ENCODE peak calls at places on chromosomes 1 and 21, in ten cellular contexts. Z is stomach, J is suprapubic skin, V is AG10803, D is endothelial cell, M is AG09319, A is mesothelial cell of epicardium, I is B cell, O is H9, G is fibroblast of lung. S is an unnamed sample.

GRCh38 chr1:85174492-85174891 is 26.3 kb downstream of the SYDE2 start:
- DNase-seq in Z (no peak), J (no peak), V (no peak), D (no peak), M (no peak), A (no peak), I (no peak), O (no peak), G (no peak), S (no peak)

GRCh38 chr1:202940561-202940960 is 13.5 kb upstream of the KLHL12 start:
- DNase-seq in Z (no peak), J (no peak), V (no peak), D (no peak), M (no peak), A (no peak), I (no peak), O (no peak), G (no peak), S (no peak)

GRCh38 chr1:180842052-180842451 is 70.6 kb upstream of the KIAA1614 start:
- DNase-seq in Z (no peak), J (no peak), V (peak), D (no peak), M (no peak), A (no peak), I (no peak), O (no peak), G (peak), S (no peak)

GRCh38 chr1:206502813-206503212 is 4.5 kb upstream of the RASSF5 start:
- DNase-seq in Z (no peak), J (no peak), V (peak), D (no peak), M (no peak), A (no peak), I (no peak), O (no peak), G (no peak), S (no peak)

GRCh38 chr1:57307382-57307781 is 116.5 kb downstream of the DAB1 start:
- DNase-seq in Z (no peak), J (no peak), V (no peak), D (no peak), M (no peak), A (no peak), I (peak), O (peak), G (no peak), S (peak)

GRCh38 chr1:17624540-17625256 is 85.2 kb downstream of the ARHGEF10L start:
- DNase-seq in Z (peak), J (no peak), V (peak), D (no peak), M (no peak), A (no peak), I (no peak), O (no peak), G (peak), S (no peak)

GRCh38 chr1:108066808-108067207 is 101.8 kb upstream of the VAV3 start:
- DNase-seq in Z (no peak), J (no peak), V (no peak), D (no peak), M (no peak), A (no peak), I (no peak), O (no peak), G (no peak), S (no peak)

GRCh38 chr1:228986093-228986904 is 251.0 kb downstream of the RHOU start:
- DNase-seq in Z (peak), J (peak), V (no peak), D (no peak), M (no peak), A (no peak), I (no peak), O (no peak), G (peak), S (no peak)

GRCh38 chr1:224635356-224635755 is 19.2 kb downstream of the CNIH3 start:
- DNase-seq in Z (no peak), J (no peak), V (peak), D (no peak), M (peak), A (no peak), I (no peak), O (no peak), G (peak), S (no peak)

GRCh38 chr1:22760453-22760852 is 49.8 kb downstream of the EPHB2 start:
- DNase-seq in Z (no peak), J (no peak), V (peak), D (no peak), M (no peak), A (no peak), I (no peak), O (no peak), G (no peak), S (no peak)

GRCh38 chr1:28073867-28074266 is 14.5 kb downstream of the EYA3 start:
- DNase-seq in Z (no peak), J (no peak), V (no peak), D (no peak), M (no peak), A (no peak), I (no peak), O (no peak), G (no peak), S (no peak)

GRCh38 chr1:13832536-13832935 is 132.5 kb downstream of the PRDM2 start:
- DNase-seq in Z (no peak), J (no peak), V (no peak), D (no peak), M (no peak), A (no peak), I (no peak), O (no peak), G (no peak), S (no peak)

GRCh38 chr1:226223786-226224244 is 351 bp downstream of the MIXL1 start:
- DNase-seq in Z (peak), J (no peak), V (no peak), D (peak), M (no peak), A (peak), I (peak), O (peak), G (no peak), S (peak)

GRCh38 chr1:81760487-81761097 is 40.1 kb upstream of the ADGRL2 start:
- DNase-seq in Z (no peak), J (no peak), V (peak), D (no peak), M (peak), A (no peak), I (no peak), O (no peak), G (peak), S (no peak)

GRCh38 chr1:203033917-203034316 is 7.6 kb downstream of the PPFIA4 start:
- DNase-seq in Z (no peak), J (no peak), V (no peak), D (no peak), M (no peak), A (no peak), I (no peak), O (no peak), G (no peak), S (no peak)

GRCh38 chr21:38439957-38440356 is 58.3 kb downstream of the ERG start:
- DNase-seq in Z (no peak), J (no peak), V (no peak), D (no peak), M (no peak), A (no peak), I (no peak), O (no peak), G (no peak), S (no peak)

GRCh38 chr1:94650301-94650700 is 108.7 kb upstream of the F3 start:
- DNase-seq in Z (no peak), J (no peak), V (no peak), D (no peak), M (no peak), A (no peak), I (no peak), O (no peak), G (no peak), S (no peak)

GRCh38 chr21:43667191-43667904 is 8.0 kb downstream of the RRP1B start:
- DNase-seq in Z (no peak), J (no peak), V (peak), D (no peak), M (no peak), A (no peak), I (no peak), O (no peak), G (peak), S (peak)

GRCh38 chr1:59565611-59566410 is 248.9 kb upstream of the HOOK1 start:
- DNase-seq in Z (no peak), J (no peak), V (peak), D (no peak), M (peak), A (no peak), I (no peak), O (no peak), G (peak), S (no peak)

GRCh38 chr1:1255078-1255477 is 8.6 kb upstream of the C1QTNF12 start:
- DNase-seq in Z (no peak), J (no peak), V (no peak), D (no peak), M (no peak), A (no peak), I (peak), O (no peak), G (no peak), S (no peak)

GRCh38 chr1:22057861-22058260 is 5.4 kb downstream of the CDC42 start:
- DNase-seq in Z (no peak), J (no peak), V (no peak), D (no peak), M (no peak), A (no peak), I (no peak), O (no peak), G (no peak), S (no peak)

GRCh38 chr1:27042670-27043069 is 30.0 kb upstream of the TENT5B start:
- DNase-seq in Z (no peak), J (no peak), V (no peak), D (no peak), M (no peak), A (no peak), I (no peak), O (no peak), G (no peak), S (no peak)

GRCh38 chr1:203244776-203245175 is 15.3 kb upstream of the CHIT1 start:
- DNase-seq in Z (no peak), J (no peak), V (no peak), D (no peak), M (no peak), A (no peak), I (no peak), O (no peak), G (no peak), S (no peak)

GRCh38 chr1:5989286-5989605 is 3.0 kb downstream of the NPHP4 start:
- DNase-seq in Z (no peak), J (no peak), V (no peak), D (no peak), M (no peak), A (no peak), I (no peak), O (no peak), G (no peak), S (no peak)

GRCh38 chr1:115790356-115790755 is 21.8 kb upstream of the CASQ2 start:
- DNase-seq in Z (no peak), J (no peak), V (no peak), D (no peak), M (no peak), A (no peak), I (no peak), O (no peak), G (no peak), S (no peak)

GRCh38 chr1:212782422-212783154 is 9.0 kb downstream of the NSL1 start:
- DNase-seq in Z (no peak), J (no peak), V (peak), D (no peak), M (no peak), A (no peak), I (peak), O (no peak), G (peak), S (no peak)

GRCh38 chr1:53182111-53182593 is 14.5 kb upstream of the CPT2 start:
- DNase-seq in Z (peak), J (peak), V (peak), D (peak), M (no peak), A (peak), I (peak), O (peak), G (peak), S (peak)

GRCh38 chr1:109923131-109923945 is 12.7 kb downstream of the CSF1 start:
- DNase-seq in Z (no peak), J (no peak), V (no peak), D (peak), M (no peak), A (no peak), I (no peak), O (peak), G (no peak), S (peak)

GRCh38 chr1:157157481-157158190 is 19.4 kb upstream of the ETV3 start:
- DNase-seq in Z (no peak), J (no peak), V (peak), D (no peak), M (no peak), A (no peak), I (no peak), O (no peak), G (peak), S (no peak)

GRCh38 chr1:169288011-169288414 is 79.6 kb downstream of the NME7 start:
- DNase-seq in Z (no peak), J (no peak), V (peak), D (no peak), M (no peak), A (no peak), I (no peak), O (no peak), G (no peak), S (no peak)

GRCh38 chr1:197918815-197919522 is 1.8 kb downstream of the LHX9 start:
- DNase-seq in Z (no peak), J (no peak), V (no peak), D (no peak), M (no peak), A (no peak), I (peak), O (no peak), G (no peak), S (no peak)

GRCh38 chr1:44640178-44640865 is 34.0 kb downstream of the TMEM53 start:
- DNase-seq in Z (no peak), J (no peak), V (no peak), D (no peak), M (no peak), A (no peak), I (no peak), O (no peak), G (no peak), S (no peak)

GRCh38 chr1:220914283-220915116 is 35.3 kb downstream of the HLX start:
- DNase-seq in Z (no peak), J (no peak), V (no peak), D (no peak), M (no peak), A (no peak), I (no peak), O (no peak), G (no peak), S (no peak)

GRCh38 chr1:223815865-223816264 is 29.9 kb downstream of the TP53BP2 start:
- DNase-seq in Z (no peak), J (no peak), V (peak), D (no peak), M (no peak), A (no peak), I (no peak), O (no peak), G (no peak), S (no peak)

GRCh38 chr1:28510350-28511223 is 4.7 kb downstream of the RCC1 start:
- DNase-seq in Z (no peak), J (no peak), V (peak), D (no peak), M (no peak), A (no peak), I (no peak), O (peak), G (peak), S (peak)

GRCh38 chr1:59687081-59687480 is 127.7 kb upstream of the HOOK1 start:
- DNase-seq in Z (no peak), J (no peak), V (no peak), D (no peak), M (no peak), A (no peak), I (no peak), O (no peak), G (no peak), S (no peak)

GRCh38 chr1:225700164-225700740 is 47.3 kb upstream of the ENAH start:
- DNase-seq in Z (no peak), J (no peak), V (peak), D (no peak), M (peak), A (no peak), I (no peak), O (no peak), G (peak), S (no peak)

GRCh38 chr21:41991659-41992058 is 18.5 kb downstream of the ZBTB21 start:
- DNase-seq in Z (no peak), J (no peak), V (no peak), D (no peak), M (no peak), A (no peak), I (no peak), O (no peak), G (no peak), S (no peak)

DNA sequence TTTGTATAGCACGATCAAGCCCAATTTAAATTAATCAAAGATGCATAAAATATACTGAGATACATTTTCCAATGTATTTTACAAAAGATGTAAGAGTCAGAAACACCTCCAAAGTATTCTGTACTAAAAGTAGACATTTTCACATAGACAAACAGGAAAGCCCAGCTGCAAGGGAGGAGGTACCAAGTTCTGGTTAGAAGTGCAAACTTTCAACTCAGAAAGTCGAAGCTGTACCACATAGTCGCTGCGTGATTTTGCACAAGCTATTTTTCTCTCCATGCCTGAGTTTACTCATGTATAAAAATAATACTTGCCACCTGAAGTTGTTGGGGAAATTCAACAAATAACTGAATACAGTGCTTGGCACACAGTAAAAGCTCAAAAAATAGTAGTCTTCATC is 5.6 kb upstream of the HNRNPU start:
- DNase-seq in Z (no peak), J (no peak), V (no peak), D (no peak), M (no peak), A (no peak), I (no peak), O (no peak), G (no peak), S (no peak)
- TF ChIP-seq CTCF in Z (no peak), J (no peak), V (no peak), D (no peak), M (no peak), A (no peak), I (no peak), O (no peak), G (no peak), S (no peak)

GRCh38 chr1:9018372-9018771 is 7.9 kb downstream of the SLC2A7 start:
- DNase-seq in Z (no peak), J (no peak), V (no peak), D (no peak), M (no peak), A (peak), I (no peak), O (no peak), G (no peak), S (no peak)
- TF ChIP-seq CTCF in Z (no peak), J (no peak), V (no peak), D (no peak), M (no peak), A (no peak), I (no peak), O (no peak), G (no peak), S (no peak)

DNA sequence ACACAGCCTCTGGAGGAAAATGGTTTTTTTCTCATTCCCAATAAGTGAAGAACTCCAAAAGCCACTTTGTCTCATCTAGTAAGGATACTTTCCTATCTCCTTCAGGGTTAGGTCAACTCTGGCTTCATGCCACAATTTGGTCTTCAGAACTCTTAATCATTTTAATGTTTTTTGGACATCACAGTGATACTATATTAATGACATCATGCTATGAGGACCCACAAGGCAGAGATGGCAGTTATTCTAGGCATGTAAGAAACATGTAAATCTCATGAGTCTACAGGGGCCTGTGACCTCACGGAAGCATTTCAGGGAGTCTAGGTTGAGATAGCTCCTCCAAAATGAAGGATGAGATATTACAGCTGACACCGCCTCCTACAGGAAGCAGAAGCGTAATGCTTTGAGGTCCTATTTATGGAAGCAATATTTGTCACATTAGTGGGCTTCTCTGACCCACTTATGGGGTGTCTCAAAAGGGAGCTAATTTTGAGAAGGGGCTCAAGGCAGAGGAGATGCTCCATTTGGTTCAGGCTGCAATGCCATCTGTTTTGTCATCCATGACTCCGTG is 5.0 kb upstream of the GPR137B start:
- DNase-seq in Z (no peak), J (no peak), V (no peak), D (no peak), M (no peak), A (no peak), I (no peak), O (no peak), G (no peak), S (peak)
- TF ChIP-seq CTCF in Z (no peak), J (no peak), V (no peak), D (no peak), M (no peak), A (no peak), I (peak), O (peak), G (no peak), S (peak)

DNA sequence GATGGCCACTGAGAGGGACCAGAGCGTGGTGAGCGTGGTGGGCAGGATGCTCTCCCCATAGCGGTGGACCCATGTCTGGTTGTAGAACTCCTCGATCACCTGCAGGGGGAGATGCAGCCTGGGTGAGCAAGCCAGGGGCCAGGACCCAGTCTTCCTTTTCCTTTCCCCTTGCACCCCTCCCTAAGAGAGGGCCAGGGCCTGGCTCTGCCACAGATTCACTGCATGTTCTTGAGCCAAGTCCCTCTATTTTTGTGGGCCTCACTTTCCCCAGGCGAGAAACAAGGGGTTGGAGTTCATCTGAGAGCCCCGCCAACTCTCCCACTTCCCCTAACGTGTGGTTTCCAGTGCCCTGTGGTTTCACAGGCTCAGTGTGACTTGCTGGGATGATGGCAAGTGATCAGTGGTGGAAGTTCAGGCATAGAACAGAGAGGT is 27.5 kb downstream of the SLC2A1 start:
- DNase-seq in Z (no peak), J (peak), V (peak), D (peak), M (no peak), A (no peak), I (peak), O (peak), G (peak), S (peak)
- TF ChIP-seq CTCF in Z (peak), J (peak), V (peak), D (peak), M (peak), A (no peak), I (peak), O (peak), G (peak), S (peak)

GRCh38 chr1:91881280-91881679 is 4.7 kb downstream of the TGFBR3 start:
- DNase-seq in Z (no peak), J (no peak), V (no peak), D (no peak), M (no peak), A (no peak), I (no peak), O (no peak), G (no peak), S (no peak)

GRCh38 chr1:91884459-91885290 is 1.3 kb downstream of the TGFBR3 start:
- DNase-seq in Z (peak), J (no peak), V (peak), D (peak), M (no peak), A (no peak), I (peak), O (peak), G (peak), S (peak)

GRCh38 chr1:91885716-91886506 is at the start of gene TGFBR3:
- DNase-seq in Z (peak), J (peak), V (peak), D (peak), M (peak), A (peak), I (peak), O (peak), G (peak), S (peak)

GRCh38 chr1:91885331-91885715 is 628 bp downstream of the TGFBR3 start:
- DNase-seq in Z (peak), J (peak), V (peak), D (peak), M (no peak), A (peak), I (peak), O (no peak), G (no peak), S (no peak)

DNA sequence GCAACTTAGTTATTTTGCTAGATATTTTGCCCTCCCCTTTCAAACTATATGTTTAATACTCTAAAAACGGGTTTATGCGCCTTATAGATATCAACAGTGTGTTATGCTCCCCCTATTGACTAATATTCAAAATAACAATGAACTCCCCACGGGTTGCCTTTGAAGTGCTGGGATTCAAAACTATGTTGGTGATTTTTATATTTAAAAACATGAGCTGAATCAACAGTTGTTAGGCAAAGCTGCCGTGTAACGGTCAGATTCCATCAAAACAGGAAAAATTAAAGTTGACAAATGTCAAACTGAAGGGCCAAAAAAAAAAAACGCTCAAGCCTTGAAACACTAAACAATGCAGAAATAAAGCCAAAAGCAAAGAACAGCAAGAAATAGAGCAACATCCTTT is 2.5 kb downstream of the TGFBR3 start:
- DNase-seq in Z (no peak), J (no peak), V (peak), D (no peak), M (no peak), A (no peak), I (peak), O (no peak), G (peak), S (no peak)
- TF ChIP-seq CTCF in Z (no peak), J (peak), V (peak), D (no peak), M (peak), A (no peak), I (peak), O (no peak), G (peak), S (peak)